ENCODE peak calls at places on chromosome 10, in eight cellular contexts. K is stomach, B is uterus, O is Peyer's patch, F is spleen, D is A549, J is NB4, G is sigmoid colon. A is an unnamed sample.

GRCh38 chr10:117677239-117677638 is 134.7 kb downstream of the EMX2 start:
- DNase-seq in K (no peak), B (no peak), F (no peak), D (no peak), O (no peak), G (no peak), J (no peak), A (no peak)

GRCh38 chr10:23171232-23171876 is 20.8 kb upstream of the PTF1A start:
- DNase-seq in K (no peak), D (peak), O (no peak), J (peak), F (no peak), B (no peak), G (no peak), A (peak)

GRCh38 chr10:90592903-90593302 is 264.9 kb downstream of the HTR7 start:
- DNase-seq in D (peak), G (no peak), B (no peak), O (no peak), J (peak), K (no peak), F (peak), A (peak)

GRCh38 chr10:80489371-80490112 is 35.4 kb downstream of the TSPAN14 start:
- DNase-seq in J (no peak), G (no peak), B (no peak), O (no peak), K (no peak), F (peak), D (no peak), A (no peak)

GRCh38 chr10:119517235-119518141 is 25.0 kb downstream of the RGS10 start:
- DNase-seq in O (peak), G (no peak), J (peak), F (peak), B (no peak), D (no peak), K (peak), A (peak)

GRCh38 chr10:131590567-131590966 is 279.0 kb upstream of the TCERG1L start:
- DNase-seq in J (no peak), B (no peak), D (no peak), G (no peak), K (no peak), O (no peak), F (no peak), A (no peak)

GRCh38 chr10:88336316-88336715 is 246.8 kb downstream of the RNLS start:
- DNase-seq in K (no peak), F (no peak), J (no peak), G (no peak), D (no peak), O (no peak), B (no peak), A (no peak)

GRCh38 chr10:103814626-103815370 is 40.6 kb downstream of the SH3PXD2A start:
- DNase-seq in D (no peak), F (no peak), K (no peak), J (no peak), G (no peak), O (no peak), B (no peak), A (no peak)

GRCh38 chr10:65742851-65743250 is 1183.0 kb upstream of the LRRTM3 start:
- DNase-seq in B (no peak), J (no peak), K (no peak), D (no peak), O (no peak), G (no peak), F (no peak), A (no peak)

GRCh38 chr10:130409931-130410330 is 273.7 kb downstream of the GLRX3 start:
- DNase-seq in B (no peak), D (no peak), O (no peak), F (no peak), G (no peak), J (no peak), K (no peak), A (no peak)

GRCh38 chr10:74593470-74593869 is 232.9 kb upstream of the KAT6B start:
- DNase-seq in K (no peak), O (no peak), B (no peak), F (no peak), J (peak), D (no peak), G (peak), A (no peak)

GRCh38 chr10:103739039-103739764 is 116.2 kb downstream of the SH3PXD2A start:
- DNase-seq in J (no peak), O (no peak), B (peak), K (no peak), G (peak), D (no peak), F (no peak), A (no peak)

DNA sequence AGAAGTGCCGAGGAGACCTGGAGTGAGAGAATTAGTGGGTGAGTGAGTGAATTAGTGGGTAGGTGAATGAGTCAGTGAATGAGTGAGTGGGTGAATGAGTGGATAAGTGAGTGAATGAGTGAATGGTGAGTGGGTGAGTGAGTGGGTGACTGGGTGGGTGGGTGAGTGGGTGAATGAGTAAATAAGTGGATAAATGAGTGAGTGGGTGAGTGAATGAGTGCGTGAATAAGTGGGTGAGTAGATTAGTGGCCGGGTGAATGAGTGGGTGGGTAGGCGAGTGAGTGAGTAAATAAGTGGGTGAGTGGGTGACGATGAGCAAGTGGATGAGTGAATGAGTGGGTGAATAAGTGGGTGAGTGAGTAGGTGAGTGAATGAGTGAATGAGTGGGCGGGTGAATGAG is 243.7 kb upstream of the MGMT start:
- DNase-seq in D (no peak), J (no peak), K (no peak), G (no peak), O (no peak), F (no peak), B (no peak), A (no peak)
- TF ChIP-seq POLR2A in D (no peak), J (no peak), K (no peak), G (no peak), O (no peak), F (no peak), B (no peak), A (no peak)

GRCh38 chr10:86367339-86367951 is 850 bp upstream of the GRID1 start:
- DNase-seq in J (peak), D (no peak), G (peak), K (no peak), F (no peak), B (no peak), O (no peak), A (peak)
- H3K4me3 ChIP-seq in J (no peak), D (peak), G (peak), K (peak), F (peak), B (peak), O (peak), A (no peak)

DNA sequence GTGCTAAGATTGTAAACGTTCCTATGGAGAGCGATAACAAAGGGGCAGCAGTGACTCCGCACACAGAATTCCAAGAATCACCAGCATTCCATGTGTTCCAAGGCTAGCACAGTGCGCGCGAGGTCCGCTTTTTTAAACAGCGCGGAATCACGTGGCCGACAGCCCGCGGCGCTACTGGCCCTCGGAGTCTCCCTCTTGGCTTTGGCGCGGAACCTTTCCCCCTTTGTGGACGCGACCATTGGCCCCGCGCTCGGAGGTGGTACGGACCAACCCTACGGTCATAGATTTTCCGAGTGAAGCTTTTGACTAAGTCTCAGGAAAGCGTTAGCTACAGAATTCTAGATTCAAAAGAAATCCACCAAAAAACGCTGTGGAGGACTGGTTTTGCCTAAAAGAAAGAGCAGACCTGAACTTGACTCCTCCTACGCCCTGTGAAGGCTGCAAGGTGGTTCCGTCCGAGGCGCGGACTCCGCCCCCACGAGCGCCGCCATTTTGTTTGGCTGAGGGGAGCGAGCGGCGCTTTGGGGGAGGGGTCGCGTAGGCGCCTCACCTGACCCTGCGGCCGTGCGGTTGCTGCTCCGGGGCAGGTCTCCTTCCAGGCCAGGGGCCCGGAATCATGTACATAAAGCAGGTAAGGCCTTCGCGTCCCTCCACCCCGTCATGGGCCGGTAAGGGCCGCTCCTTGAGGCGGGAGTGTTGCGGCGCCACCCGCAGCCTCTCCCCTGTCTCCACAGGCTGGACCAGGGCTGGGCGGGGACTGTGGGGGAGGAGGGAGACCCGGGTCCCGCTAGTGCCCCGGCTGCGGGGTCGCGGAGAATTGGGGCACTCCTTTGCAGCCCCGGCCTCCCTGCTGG is at the start of gene SMC3:
- DNase-seq in K (peak), F (peak), G (peak), J (peak), D (peak), O (peak), B (peak), A (peak)
- TF ChIP-seq POLR2A in K (no peak), F (no peak), G (peak), J (peak), D (peak), O (peak), B (peak), A (no peak)

DNA sequence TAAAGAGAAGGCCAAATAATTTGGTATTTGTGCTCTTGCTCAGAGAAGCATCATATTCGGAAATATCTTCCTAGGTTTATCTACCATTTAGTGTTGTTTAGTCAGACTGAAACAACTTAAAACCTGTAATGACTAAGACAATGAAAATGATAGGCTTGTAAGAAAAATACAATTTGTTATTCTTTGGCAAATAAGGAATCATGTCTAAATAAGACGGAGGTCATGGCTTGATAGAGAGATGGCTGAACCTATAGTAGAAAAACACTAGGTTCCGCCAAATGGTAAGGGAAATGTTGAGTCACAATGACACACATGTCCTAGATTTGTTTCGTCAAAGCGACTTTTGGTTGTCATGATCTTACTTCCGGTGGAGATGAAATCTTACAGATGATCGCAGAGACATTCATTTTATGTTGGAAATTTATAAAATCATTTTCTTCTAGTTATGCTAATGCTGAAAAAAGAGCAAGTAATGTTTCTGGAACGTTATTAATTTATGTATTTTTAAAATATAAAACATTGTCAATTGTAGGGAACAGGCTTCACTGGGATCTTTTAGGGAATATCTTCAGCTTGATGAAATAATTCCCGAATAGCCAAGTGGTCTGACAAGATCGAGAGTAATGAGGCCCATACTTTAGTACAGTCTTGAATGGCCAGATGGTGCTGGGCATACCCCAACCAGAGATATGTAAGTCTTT is 1.0 kb downstream of the SRGN start:
- DNase-seq in O (no peak), B (no peak), J (peak), D (peak), F (no peak), G (no peak), K (no peak), A (no peak)
- H3K4me3 ChIP-seq in O (peak), B (peak), J (peak), D (peak), F (peak), G (peak), K (peak), A (no peak)

GRCh38 chr10:95337354-95337753 is 46.6 kb upstream of the PDLIM1 start:
- DNase-seq in J (no peak), D (no peak), K (no peak), G (no peak), F (no peak), B (no peak), O (no peak), A (no peak)

GRCh38 chr10:95336702-95337101 is 45.9 kb upstream of the PDLIM1 start:
- DNase-seq in K (no peak), B (no peak), D (no peak), J (peak), G (no peak), F (no peak), O (no peak), A (no peak)

GRCh38 chr10:95337761-95338160 is 47.0 kb upstream of the PDLIM1 start:
- DNase-seq in G (no peak), F (no peak), J (no peak), O (no peak), D (no peak), K (no peak), B (no peak), A (no peak)

GRCh38 chr10:95334793-95335120 is 44.0 kb upstream of the PDLIM1 start:
- DNase-seq in J (no peak), G (no peak), D (no peak), B (no peak), O (no peak), K (no peak), F (no peak), A (no peak)

DNA sequence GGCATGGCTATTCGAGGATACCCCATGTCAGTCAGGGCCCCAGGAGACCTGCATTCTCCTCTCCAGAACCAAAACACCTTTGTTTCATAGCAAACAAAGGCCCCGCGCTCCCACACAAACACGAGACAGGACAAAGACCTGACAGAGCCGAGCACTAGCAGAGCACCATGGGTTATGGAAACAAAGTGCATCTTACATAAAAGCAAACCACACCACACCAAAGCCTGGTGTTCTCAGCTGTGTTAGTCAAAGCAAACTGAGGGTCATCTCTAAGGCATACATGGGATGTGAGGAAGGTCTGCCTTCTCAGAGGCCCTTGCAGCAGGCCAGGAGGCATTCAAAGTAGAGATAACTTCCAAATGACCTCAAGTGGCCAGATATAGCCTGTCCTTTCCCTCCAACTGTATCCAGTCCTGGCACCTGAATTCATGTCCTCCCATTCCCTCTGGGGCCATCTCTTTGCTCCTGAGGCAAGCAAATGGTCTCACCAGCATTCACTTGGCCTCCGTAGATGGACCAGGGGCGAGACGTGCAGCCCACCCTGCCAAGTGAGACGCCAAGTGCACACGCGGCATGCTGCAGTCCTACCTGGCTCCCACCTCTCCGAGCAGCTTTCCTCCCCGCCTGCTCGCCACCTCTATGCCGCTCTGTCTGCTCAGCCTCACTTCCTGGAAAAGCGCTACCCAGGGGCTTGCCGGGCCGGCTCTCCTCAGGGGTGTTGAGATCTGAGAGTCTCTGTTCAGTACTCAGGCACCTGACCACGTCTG is 45.3 kb upstream of the PDLIM1 start:
- DNase-seq in O (no peak), J (no peak), D (no peak), K (no peak), G (no peak), F (no peak), B (no peak), A (no peak)
- TF ChIP-seq POLR2A in O (no peak), J (no peak), D (no peak), K (no peak), G (no peak), F (no peak), B (no peak), A (no peak)